ENCODE peak calls at places on chromosomes 16 and 17, in seven cellular contexts. V, L, Z, N, M, X and U are unnamed samples.

GRCh38 chr16:75377971-75378386 is 55.3 kb downstream of the CFDP1 start:
- DNase-seq in V (no peak), L (no peak), Z (no peak), N (no peak), M (no peak), X (no peak), U (no peak)

GRCh38 chr16:57507414-57508083 is 21.3 kb upstream of the DOK4 start:
- DNase-seq in V (no peak), L (no peak), Z (no peak), N (no peak), M (no peak), X (no peak), U (no peak)

GRCh38 chr17:38511126-38512108 is 83.2 kb downstream of the ARHGAP23 start:
- DNase-seq in V (no peak), L (no peak), Z (no peak), N (no peak), M (no peak), X (no peak), U (no peak)

GRCh38 chr17:1548032-1548431 is 14.6 kb downstream of the PITPNA start:
- DNase-seq in V (no peak), L (no peak), Z (no peak), N (no peak), M (no peak), X (no peak), U (no peak)

GRCh38 chr17:75261336-75262111 is at the start of the genes GGA3 and MRPS7:
- DNase-seq in V (peak; percentile 97), L (peak; percentile 97), Z (peak; percentile 97), N (peak; percentile 95), M (peak; percentile 95), X (peak; percentile 98), U (peak; percentile 94)

GRCh38 chr16:72415379-72415778 is 243.4 kb upstream of the PMFBP1 start:
- DNase-seq in V (no peak), L (no peak), Z (no peak), N (no peak), M (no peak), X (no peak), U (no peak)

GRCh38 chr16:88747588-88748301 is 37.3 kb downstream of the PIEZO1 start:
- DNase-seq in V (no peak), L (no peak), Z (no peak), N (peak; percentile 27), M (no peak), X (no peak), U (no peak)

GRCh38 chr16:81493755-81494433 is 49.3 kb downstream of the CMIP start:
- DNase-seq in V (no peak), L (peak; percentile 82), Z (no peak), N (no peak), M (no peak), X (no peak), U (no peak)

GRCh38 chr16:59039066-59039465 is 304.9 kb upstream of the GOT2 start:
- DNase-seq in V (no peak), L (no peak), Z (no peak), N (no peak), M (no peak), X (no peak), U (no peak)

GRCh38 chr16:85418978-85419491 is 194.1 kb upstream of the GSE1 start:
- DNase-seq in V (peak; percentile 27), L (peak; percentile 38), Z (peak; percentile 35), N (no peak), M (no peak), X (no peak), U (no peak)
- TF ChIP-seq CTCF in V (peak; percentile 21), L (no peak), Z (no peak), N (no peak), M (no peak), X (no peak), U (peak; percentile 37)

GRCh38 chr16:54285414-54286066 is 1.0 kb downstream of the IRX3 start:
- DNase-seq in V (peak; percentile 40), L (no peak), Z (no peak), N (no peak), M (no peak), X (no peak), U (no peak)
- TF ChIP-seq CTCF in V (no peak), L (no peak), Z (no peak), N (no peak), M (no peak), X (no peak), U (no peak)

GRCh38 chr17:78855561-78856165 is 15.0 kb upstream of the USP36 start:
- DNase-seq in V (no peak), L (no peak), Z (no peak), N (no peak), M (no peak), X (no peak), U (no peak)

GRCh38 chr17:78853926-78854394 is 13.3 kb upstream of the USP36 start:
- DNase-seq in V (no peak), L (peak; percentile 73), Z (no peak), N (no peak), M (no peak), X (no peak), U (no peak)

GRCh38 chr17:78854508-78854907 is 13.9 kb upstream of the USP36 start:
- DNase-seq in V (no peak), L (no peak), Z (no peak), N (no peak), M (no peak), X (no peak), U (no peak)

GRCh38 chr17:78849026-78849425 is 8.4 kb upstream of the USP36 start:
- DNase-seq in V (no peak), L (no peak), Z (no peak), N (no peak), M (no peak), X (no peak), U (no peak)

DNA sequence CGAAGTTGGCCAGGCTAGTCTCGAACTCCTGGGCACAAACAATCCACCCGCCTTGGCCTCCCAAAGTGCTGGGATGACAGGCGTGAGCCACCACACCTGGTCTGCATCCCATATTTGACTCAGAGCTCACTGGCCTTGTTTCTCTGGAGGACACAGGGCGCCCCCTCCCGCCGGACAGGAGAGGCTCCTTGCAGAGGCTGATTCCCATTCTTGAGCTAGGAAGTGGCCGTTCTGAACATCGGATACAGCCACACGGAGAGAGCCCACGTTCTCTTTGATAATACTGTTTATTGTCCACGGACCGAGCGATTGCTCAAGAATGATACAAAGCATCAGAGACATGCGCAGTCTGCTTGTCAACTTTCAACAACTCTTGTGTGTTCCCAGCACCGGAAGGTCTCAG is 12.1 kb upstream of the USP36 start:
- DNase-seq in V (no peak), L (no peak), Z (no peak), N (no peak), M (no peak), X (no peak), U (no peak)
- TF ChIP-seq CTCF in V (no peak), L (no peak), Z (no peak), N (no peak), M (no peak), X (no peak), U (peak; percentile 25)

DNA sequence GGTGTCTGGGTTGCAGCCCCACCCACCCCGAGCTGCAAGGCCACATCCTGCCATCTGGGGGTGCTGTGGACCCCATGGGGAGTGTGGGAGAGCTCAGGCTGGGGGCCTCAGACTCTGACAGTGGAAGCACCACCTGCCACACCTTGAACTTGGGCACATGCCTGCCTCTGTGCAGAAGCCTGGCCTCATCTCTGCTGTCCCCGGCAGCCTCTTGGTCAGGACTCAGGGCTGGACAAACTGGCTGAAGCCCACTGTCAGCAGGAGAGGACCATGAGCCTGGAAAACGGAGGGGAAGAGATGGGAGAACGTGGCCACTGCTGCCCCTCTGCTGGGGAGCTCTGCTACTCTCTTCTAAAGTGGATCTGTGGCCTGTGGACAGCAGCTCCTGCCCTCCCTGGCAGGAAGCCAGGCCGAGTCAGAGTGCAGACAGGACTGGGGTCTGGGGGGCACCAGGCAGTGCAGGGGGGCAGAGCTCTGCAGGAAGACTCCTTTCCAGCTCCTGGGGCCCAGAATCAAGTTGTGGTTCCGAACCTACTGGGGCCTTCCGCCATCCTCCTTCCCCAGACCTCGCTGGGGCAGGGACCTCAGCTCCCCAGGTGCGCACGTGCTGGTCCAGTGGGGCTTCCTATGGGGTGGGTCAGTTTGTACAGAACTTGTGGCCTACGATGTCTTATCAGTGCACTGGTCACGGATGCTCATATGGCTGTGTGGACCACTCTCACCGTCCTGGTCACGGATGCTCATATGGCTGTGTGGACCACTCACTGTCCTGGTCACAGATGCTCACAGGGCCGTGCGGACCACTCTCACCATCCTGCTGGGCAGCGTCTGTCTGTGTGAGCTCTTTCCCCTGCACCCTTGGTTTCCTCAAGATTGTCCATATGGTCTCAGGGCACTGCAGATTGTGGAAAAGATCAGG is 207.7 kb downstream of the LAT start:
- DNase-seq in V (no peak), L (no peak), Z (no peak), N (no peak), M (no peak), X (no peak), U (no peak)
- TF ChIP-seq CTCF in V (no peak), L (no peak), Z (no peak), N (peak; percentile 7), M (no peak), X (no peak), U (peak; percentile 7)